ENCODE peak calls at places on chromosomes 6 and 20, in four cellular contexts. F, A, E and O are unnamed samples.

GRCh38 chr6:168015492-168016175 is 18.2 kb downstream of the KIF25 start:
- DNase-seq in F (no peak), A (no peak), E (no peak), O (peak; percentile 61)

GRCh38 chr6:25025248-25025918 is 89.6 kb upstream of the RIPOR2 start:
- DNase-seq in F (no peak), A (no peak), E (no peak), O (no peak)

GRCh38 chr20:37142708-37143107 is 36.4 kb upstream of the RPN2 start:
- DNase-seq in F (no peak), A (no peak), E (no peak), O (no peak)

GRCh38 chr6:12479451-12479850 is 189.3 kb downstream of the EDN1 start:
- DNase-seq in F (no peak), A (no peak), E (no peak), O (no peak)

GRCh38 chr20:6164421-6165341 is 41.9 kb upstream of the FERMT1 start:
- DNase-seq in F (no peak), A (no peak), E (peak; percentile 30), O (no peak)

GRCh38 chr6:166121721-166122120 is 45.9 kb downstream of the TBXT start:
- DNase-seq in F (no peak), A (no peak), E (peak; percentile 75), O (no peak)

GRCh38 chr6:96520851-96521115 is 823 bp upstream of the UFL1 start:
- DNase-seq in F (no peak), A (no peak), E (no peak), O (no peak)

GRCh38 chr6:10759884-10760329 is 12.3 kb downstream of the TMEM14B start:
- DNase-seq in F (peak; percentile 63), A (peak; percentile 38), E (no peak), O (peak; percentile 48)

GRCh38 chr6:126939784-126940183 is 178.7 kb upstream of the RSPO3 start:
- DNase-seq in F (no peak), A (no peak), E (no peak), O (no peak)

GRCh38 chr6:145813285-145814034 is 1.1 kb downstream of the FBXO30 start:
- DNase-seq in F (peak; percentile 27), A (no peak), E (peak; percentile 37), O (peak; percentile 26)

GRCh38 chr20:4065405-4065841 is 50.1 kb upstream of the RNF24 start:
- DNase-seq in F (peak; percentile 34), A (no peak), E (no peak), O (peak; percentile 99)

GRCh38 chr6:121523628-121524027 is 88.2 kb downstream of the GJA1 start:
- DNase-seq in F (peak; percentile 75), A (no peak), E (peak; percentile 7), O (peak; percentile 58)

GRCh38 chr6:165910184-165910583 is 247.1 kb upstream of the PDE10A start:
- DNase-seq in F (peak; percentile 36), A (no peak), E (peak; percentile 6), O (no peak)

GRCh38 chr6:48782230-48782629 is 671.2 kb upstream of the PTCHD4 start:
- DNase-seq in F (no peak), A (no peak), E (no peak), O (no peak)

GRCh38 chr20:61712632-61713031 is 353.0 kb downstream of the TAF4 start:
- DNase-seq in F (no peak), A (no peak), E (no peak), O (no peak)

GRCh38 chr6:43951756-43952675 is 175.2 kb downstream of the MRPL14 start:
- DNase-seq in F (no peak), A (no peak), E (no peak), O (no peak)

GRCh38 chr6:156279306-156279969 is 497.7 kb upstream of the ARID1B start:
- DNase-seq in F (no peak), A (peak; percentile 47), E (no peak), O (no peak)

GRCh38 chr6:140208286-140208685 is 833.8 kb upstream of the CITED2 start:
- DNase-seq in F (no peak), A (no peak), E (no peak), O (no peak)

GRCh38 chr6:41413250-41413649 is 77.8 kb downstream of the NCR2 start:
- DNase-seq in F (no peak), A (no peak), E (no peak), O (no peak)

GRCh38 chr20:32488066-32488838 is 96.9 kb downstream of the NOL4L start:
- DNase-seq in F (no peak), A (no peak), E (no peak), O (no peak)

GRCh38 chr20:50412069-50412468 is 98.1 kb upstream of the PTPN1 start:
- DNase-seq in F (no peak), A (no peak), E (peak; percentile 46), O (no peak)

GRCh38 chr20:62233684-62234083 is 4.6 kb upstream of the OSBPL2 start:
- DNase-seq in F (no peak), A (no peak), E (no peak), O (no peak)

GRCh38 chr6:20338160-20338559 is 63.5 kb upstream of the E2F3 start:
- DNase-seq in F (no peak), A (no peak), E (no peak), O (no peak)

DNA sequence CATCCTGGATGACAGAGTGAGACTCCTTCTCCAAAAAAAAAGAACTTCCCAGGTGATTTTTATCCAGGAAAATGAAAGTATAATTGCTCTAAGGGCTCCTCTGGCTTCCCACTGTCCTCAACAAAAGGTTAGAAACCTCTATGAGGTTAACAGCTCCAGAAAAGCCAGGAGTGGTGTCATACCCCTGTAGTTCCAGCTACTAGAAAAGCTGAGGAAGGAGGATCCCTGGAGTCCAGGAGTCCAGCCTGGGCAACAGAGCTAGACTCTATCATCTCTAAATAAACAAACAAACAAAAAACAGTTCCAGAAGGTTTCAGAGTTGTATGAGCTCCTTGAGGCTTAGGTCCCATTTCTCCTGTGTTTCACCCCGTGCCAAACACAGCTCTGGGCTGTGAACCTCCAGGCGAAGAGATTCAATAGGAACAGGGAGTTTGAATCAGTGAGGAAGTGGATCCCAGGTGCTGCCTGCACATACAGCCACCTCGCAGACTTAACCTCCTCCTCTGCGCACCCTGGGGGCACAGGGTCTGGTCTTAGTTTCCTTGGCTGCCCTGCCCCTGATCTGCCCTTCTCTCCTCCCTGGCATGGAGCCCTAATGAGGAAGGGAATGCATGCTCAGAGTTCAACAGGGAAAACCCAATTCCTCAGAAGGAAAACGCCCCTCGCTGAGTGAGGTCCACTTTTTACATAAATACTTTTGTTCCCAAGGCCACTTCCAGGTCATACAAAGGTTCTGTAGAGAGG is 31.0 kb downstream of the ZC3H12D start:
- DNase-seq in F (no peak), A (no peak), E (no peak), O (no peak)
- H3K4me3 ChIP-seq in F (no peak overlapping the region), A (no peak overlapping the region), E (no peak overlapping the region), O (no peak overlapping the region)

GRCh38 chr6:151379933-151380847 is 11.2 kb downstream of the ZBTB2 start:
- DNase-seq in F (no peak), A (no peak), E (no peak), O (no peak)

GRCh38 chr6:151375833-151376232 is 15.5 kb downstream of the ZBTB2 start:
- DNase-seq in F (no peak), A (no peak), E (no peak), O (no peak)

GRCh38 chr6:151374024-151374423 is 17.3 kb downstream of the ZBTB2 start:
- DNase-seq in F (no peak), A (no peak), E (peak; percentile 80), O (no peak)

GRCh38 chr6:151377095-151377494 is 14.3 kb downstream of the ZBTB2 start:
- DNase-seq in F (no peak), A (no peak), E (no peak), O (no peak)

GRCh38 chr6:151376440-151376839 is 14.9 kb downstream of the ZBTB2 start:
- DNase-seq in F (no peak), A (no peak), E (no peak), O (no peak)
- H3K4me3 ChIP-seq in F (no peak overlapping the region), A (no peak overlapping the region), E (no peak overlapping the region), O (no peak overlapping the region)

GRCh38 chr6:33746036-33746600 is 587 bp downstream of the IP6K3 start:
- DNase-seq in F (peak; percentile 25), A (no peak), E (peak; percentile 66), O (peak; percentile 79)
- H3K4me3 ChIP-seq in F (no peak overlapping the region), A (no peak overlapping the region), E (no peak overlapping the region), O (peak overlapping the region; percentile 57)

GRCh38 chr6:157985378-157986155 is 3.9 kb downstream of the SYNJ2 start:
- DNase-seq in F (no peak), A (no peak), E (peak; percentile 65), O (no peak)
- H3K4me3 ChIP-seq in F (no peak overlapping the region), A (peak overlapping the region; percentile 68), E (no peak overlapping the region), O (no peak overlapping the region)

DNA sequence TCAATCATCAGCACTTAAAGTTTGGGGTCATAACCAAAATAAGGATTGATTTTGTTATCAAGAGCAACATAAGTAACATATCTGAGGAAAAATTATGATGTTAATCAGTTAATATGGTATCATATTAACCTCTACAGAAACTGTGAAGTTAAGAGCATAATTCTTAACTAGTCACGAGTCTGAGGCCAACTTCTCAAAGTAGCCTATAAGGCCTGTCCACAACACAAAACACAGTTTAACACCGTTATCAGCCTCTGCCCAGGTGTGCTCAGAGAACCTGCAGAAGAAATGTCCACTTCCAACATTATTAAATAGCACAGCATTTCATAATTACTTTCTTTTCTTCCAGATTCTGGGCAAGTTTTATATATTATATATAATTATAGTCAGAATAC is 1.1 kb downstream of the STX7 start:
- DNase-seq in F (no peak), A (no peak), E (no peak), O (no peak)
- H3K4me3 ChIP-seq in F (peak overlapping the region; percentile 85), A (peak overlapping the region; percentile 70), E (no peak overlapping the region), O (peak overlapping the region; percentile 83)

GRCh38 chr6:110271732-110272022 is 86.5 kb downstream of the METTL24 start:
- DNase-seq in F (no peak), A (no peak), E (no peak), O (no peak)

GRCh38 chr6:110265273-110265672 is 85.0 kb downstream of the CDC40 start:
- DNase-seq in F (no peak), A (no peak), E (no peak), O (no peak)

GRCh38 chr6:110270166-110270565 is 88.0 kb downstream of the METTL24 start:
- DNase-seq in F (no peak), A (no peak), E (peak; percentile 91), O (no peak)
- H3K4me3 ChIP-seq in F (no peak overlapping the region), A (no peak overlapping the region), E (no peak overlapping the region), O (no peak overlapping the region)

GRCh38 chr6:56951049-56951816 is 3.7 kb upstream of the BEND6 start:
- DNase-seq in F (no peak), A (no peak), E (no peak), O (no peak)
- H3K4me3 ChIP-seq in F (no peak overlapping the region), A (no peak overlapping the region), E (no peak overlapping the region), O (no peak overlapping the region)

DNA sequence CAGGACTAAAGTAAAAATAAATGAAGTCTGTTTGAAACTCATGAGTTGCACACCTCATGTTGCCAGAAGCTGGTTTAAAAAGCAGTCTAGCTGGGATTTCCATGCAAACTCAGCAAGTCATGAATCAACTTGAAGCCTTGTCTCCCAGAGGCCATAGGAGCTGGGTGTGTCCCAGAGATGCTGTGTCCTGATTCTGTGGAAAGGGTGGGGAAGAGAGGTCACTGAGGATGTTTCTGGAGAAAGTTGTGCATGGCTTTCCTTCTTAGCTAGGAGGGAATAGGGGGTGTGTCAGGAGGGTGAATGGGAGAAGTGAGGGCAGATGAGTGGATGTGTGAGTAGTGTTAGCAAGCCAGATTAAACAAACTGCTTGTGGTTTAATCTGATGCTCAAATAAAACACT is 111.3 kb downstream of the ADAT2 start:
- DNase-seq in F (no peak), A (no peak), E (no peak), O (no peak)
- H3K4me3 ChIP-seq in F (no peak overlapping the region), A (no peak overlapping the region), E (no peak overlapping the region), O (no peak overlapping the region)